ENCODE peak calls at places on chromosomes 12 and 14, in nine cellular contexts. F is stimulated activated CD4-positive, alpha-beta T cell treated with anti-CD3 and anti-CD28 coated beads, Interleukin-12 subunit alpha, Interleukin-12 subunit beta, amount 100 ng/mL, for 4 hours; I is fibroblast of pulmonary artery; Z is lower lobe of right lung; E is M059J; M is hippocampal formation; D is NCI-H460; K is stimulated activated CD8-positive, alpha-beta memory T cell treated with anti-CD3 and anti-CD28 coated beads, Interleukin-15, amount 100 ng/mL, for 1 hour; R is NCI-H748 treated with DMSO at 0.1 percent for 48 hours. G is an unnamed sample.

GRCh38 chr12:81866081-81866480 is 106.9 kb upstream of the PPFIA2 start:
- DNase-seq in F (no peak), I (no peak), K (no peak), R (no peak), D (no peak), M (no peak), E (peak; percentile 3), Z (no peak), G (no peak)

GRCh38 chr14:95286649-95287048 is 33.1 kb downstream of the CLMN start:
- DNase-seq in R (no peak), I (no peak), K (no peak), Z (no peak), D (no peak), E (no peak), M (no peak), F (no peak), G (no peak)

GRCh38 chr12:67647251-67647546 is 1.3 kb upstream of the DYRK2 start:
- DNase-seq in D (no peak), E (no peak), I (no peak), K (no peak), Z (no peak), R (peak; percentile 52), M (no peak), F (no peak), G (no peak)

GRCh38 chr12:117105902-117106301 is 6.7 kb upstream of the TESC start:
- DNase-seq in R (no peak), M (no peak), F (no peak), Z (no peak), D (no peak), K (no peak), I (no peak), E (no peak), G (no peak)

GRCh38 chr12:100128509-100128908 is 14.2 kb downstream of the BLTP3B start:
- DNase-seq in R (no peak), I (peak; percentile 70), E (peak; percentile 54), K (no peak), D (peak; percentile 51), F (no peak), Z (no peak), M (peak; percentile 1), G (peak; percentile 13)

GRCh38 chr14:62692490-62693106 is 352.7 kb downstream of the KCNH5 start:
- DNase-seq in M (no peak), D (peak; percentile 50), I (peak; percentile 22), F (no peak), E (peak; percentile 2), K (no peak), R (no peak), Z (no peak), G (no peak)

GRCh38 chr12:22692964-22693555 is 68.1 kb downstream of the ETNK1 start:
- DNase-seq in D (no peak), E (no peak), F (no peak), M (no peak), R (no peak), I (no peak), K (no peak), Z (peak; percentile 46), G (no peak)

GRCh38 chr12:40149673-40150260 is 43.9 kb upstream of the SLC2A13 start:
- DNase-seq in F (no peak), E (no peak), I (peak; percentile 21), K (no peak), D (no peak), R (no peak), Z (no peak), M (no peak), G (no peak)

GRCh38 chr14:104135121-104135903 is 3.1 kb upstream of the KIF26A start:
- DNase-seq in I (peak; percentile 4), Z (peak; percentile 42), F (no peak), D (peak; percentile 64), K (no peak), M (no peak), E (no peak), R (peak; percentile 56), G (no peak)

GRCh38 chr12:15276088-15276698 is 46.1 kb upstream of the PTPRO start:
- DNase-seq in K (no peak), Z (no peak), I (peak; percentile 68), E (peak; percentile 46), F (no peak), M (peak; percentile 5), R (peak; percentile 45), D (peak; percentile 29), G (peak; percentile 68)

GRCh38 chr14:100761481-100761880 is 34.8 kb downstream of the DLK1 start:
- DNase-seq in M (no peak), E (peak; percentile 90), D (peak; percentile 39), Z (no peak), K (no peak), R (peak; percentile 16), I (peak; percentile 49), F (no peak), G (no peak)

GRCh38 chr14:27315477-27315876 is 717.6 kb upstream of the NOVA1 start:
- DNase-seq in D (no peak), R (no peak), E (no peak), K (no peak), I (no peak), M (no peak), F (no peak), Z (no peak), G (no peak)

GRCh38 chr14:59215353-59215752 is 26.9 kb downstream of the DAAM1 start:
- DNase-seq in K (no peak), M (peak; percentile 73), I (peak; percentile 39), Z (peak; percentile 86), F (no peak), E (no peak), D (no peak), R (no peak), G (peak; percentile 88)

GRCh38 chr14:75050852-75051555 is at the start of gene MLH3:
- DNase-seq in R (peak; percentile 89), E (peak; percentile 81), D (peak; percentile 71), Z (peak; percentile 88), I (peak; percentile 82), K (peak; percentile 41), F (peak; percentile 80), M (peak; percentile 70), G (peak; percentile 89)

GRCh38 chr12:131134523-131135310 is 181.0 kb downstream of the ADGRD1 start:
- DNase-seq in R (no peak), E (no peak), M (no peak), F (no peak), I (no peak), D (no peak), Z (no peak), K (no peak), G (no peak)

GRCh38 chr14:74204481-74204880 is 34.8 kb upstream of the VSX2 start:
- DNase-seq in M (no peak), R (no peak), Z (no peak), I (no peak), F (no peak), D (no peak), E (no peak), K (no peak), G (peak; percentile 10)

GRCh38 chr12:48145981-48146380 is 11.3 kb downstream of the ASB8 start:
- DNase-seq in K (no peak), E (no peak), R (no peak), Z (no peak), M (no peak), F (no peak), D (no peak), I (no peak), G (no peak)

GRCh38 chr14:72104011-72104613 is 171.9 kb downstream of the RGS6 start:
- DNase-seq in Z (peak; percentile 49), I (no peak), K (peak; percentile 1), D (peak; percentile 8), F (peak; percentile 30), R (no peak), M (no peak), E (peak; percentile 2), G (peak; percentile 1)

GRCh38 chr12:57842342-57843294 is 3.9 kb downstream of the CTDSP2 start:
- DNase-seq in F (no peak), K (no peak), M (no peak), R (no peak), E (no peak), I (no peak), D (no peak), Z (no peak), G (no peak)

GRCh38 chr12:102888511-102888910 is 28.5 kb downstream of the PAH start:
- DNase-seq in Z (no peak), D (no peak), I (no peak), R (no peak), K (no peak), E (no peak), M (no peak), F (no peak), G (no peak)

GRCh38 chr14:61196792-61197191 is 84.3 kb downstream of the TMEM30B start:
- DNase-seq in R (peak; percentile 19), Z (no peak), D (peak; percentile 44), M (no peak), I (peak; percentile 40), F (no peak), E (no peak), K (no peak), G (no peak)

GRCh38 chr14:84361476-84361875 is 1168.5 kb upstream of the FLRT2 start:
- DNase-seq in K (no peak), E (no peak), Z (no peak), I (peak; percentile 10), M (no peak), D (no peak), F (no peak), R (no peak), G (no peak)

GRCh38 chr14:92615451-92615850 is 101.9 kb downstream of the RIN3 start:
- DNase-seq in D (no peak), I (no peak), F (peak; percentile 12), E (no peak), M (no peak), R (no peak), K (peak; percentile 38), Z (no peak), G (no peak)

GRCh38 chr12:102067574-102068258 is 5.9 kb upstream of the WASHC3 start:
- DNase-seq in D (no peak), I (no peak), E (peak; percentile 63), R (no peak), Z (no peak), K (no peak), F (no peak), M (no peak), G (no peak)

GRCh38 chr12:115752151-115752550 is 525.3 kb downstream of the MED13L start:
- DNase-seq in I (peak; percentile 40), K (no peak), D (no peak), Z (no peak), F (no peak), M (no peak), R (no peak), E (peak; percentile 59), G (no peak)

GRCh38 chr12:52873832-52874572 is 25.2 kb upstream of the KRT78 start:
- DNase-seq in M (no peak), R (peak; percentile 33), D (peak; percentile 93), I (peak; percentile 88), Z (peak; percentile 86), F (peak; percentile 53), E (peak; percentile 95), K (peak; percentile 24), G (no peak)

GRCh38 chr14:70315942-70316341 is 43.5 kb downstream of the COX16 start:
- DNase-seq in M (no peak), D (no peak), Z (no peak), E (no peak), R (no peak), F (no peak), K (no peak), I (no peak), G (no peak)